ENCODE peak calls at places on chromosome 11, in seven cellular contexts. D is upper lobe of right lung, Y is colonic mucosa, F is vagina, B is left ventricle myocardium inferior, G is endothelial cell of umbilical vein, P is hepatocyte. M is an unnamed sample.

GRCh38 chr11:132073787-132074186 is 703.4 kb downstream of the NTM start:
- DNase-seq in F (no peak), B (no peak), Y (no peak), G (no peak), P (no peak), D (no peak), M (no peak)

GRCh38 chr11:60305906-60306619 is 21.0 kb upstream of the MS4A6E start:
- DNase-seq in F (no peak), Y (no peak), B (no peak), P (no peak), G (peak; percentile 29), D (no peak), M (no peak)

GRCh38 chr11:64305691-64306562 is 603 bp downstream of the ESRRA start:
- DNase-seq in G (peak; percentile 52), P (peak; percentile 79), B (peak; percentile 70), Y (peak; percentile 94), F (peak; percentile 91), D (peak; percentile 91), M (peak; percentile 76)

GRCh38 chr11:134753805-134754130 is 341.7 kb upstream of the B3GAT1 start:
- DNase-seq in P (no peak), F (peak; percentile 64), B (no peak), G (no peak), Y (no peak), D (no peak), M (no peak)

GRCh38 chr11:102626686-102627085 is 1.6 kb upstream of the MMP20 start:
- DNase-seq in D (no peak), Y (no peak), G (no peak), F (no peak), P (no peak), B (no peak), M (no peak)

GRCh38 chr11:8784936-8785335 is 102.3 kb downstream of the RPL27A start:
- DNase-seq in F (no peak), D (no peak), B (no peak), P (no peak), G (no peak), Y (no peak), M (no peak)

GRCh38 chr11:130653838-130654601 is 205.6 kb downstream of the ADAMTS15 start:
- DNase-seq in D (peak; percentile 86), P (no peak), B (peak; percentile 86), Y (peak; percentile 61), F (peak; percentile 86), G (no peak), M (no peak)

GRCh38 chr11:37857726-37858125 is 1259.7 kb upstream of the RAG2 start:
- DNase-seq in Y (no peak), G (no peak), B (no peak), F (no peak), D (no peak), P (no peak), M (no peak)

GRCh38 chr11:67648140-67648795 is 2.3 kb downstream of the ACY3 start:
- DNase-seq in B (no peak), G (no peak), D (peak; percentile 59), P (peak; percentile 16), Y (no peak), F (no peak), M (no peak)

GRCh38 chr11:87463486-87464102 is 425.9 kb downstream of the TMEM135 start:
- DNase-seq in G (no peak), F (no peak), B (no peak), P (peak; percentile 47), D (no peak), Y (no peak), M (no peak)

GRCh38 chr11:110087820-110088534 is 5.2 kb upstream of the ZC3H12C start:
- DNase-seq in G (no peak), Y (no peak), P (no peak), F (no peak), D (no peak), B (no peak), M (no peak)

GRCh38 chr11:62613275-62613864 is 313 bp downstream of the ROM1 start:
- DNase-seq in Y (no peak), F (no peak), G (no peak), D (no peak), B (no peak), P (no peak), M (no peak)

GRCh38 chr11:73185680-73186293 is 32.3 kb upstream of the P2RY2 start:
- DNase-seq in P (no peak), Y (no peak), G (peak; percentile 57), B (no peak), D (no peak), F (no peak), M (peak; percentile 96)

GRCh38 chr11:61912991-61913698 is 4.2 kb downstream of the RAB3IL1 start:
- DNase-seq in P (no peak), Y (peak; percentile 14), F (no peak), G (no peak), D (peak; percentile 54), B (peak; percentile 11), M (peak; percentile 54)

GRCh38 chr11:88515002-88515401 is 177.5 kb upstream of the CTSC start:
- DNase-seq in Y (no peak), G (no peak), P (no peak), F (no peak), B (no peak), D (no peak), M (no peak)

GRCh38 chr11:77202941-77203900 is 75.2 kb downstream of the MYO7A start:
- DNase-seq in D (peak; percentile 57), Y (no peak), G (no peak), P (no peak), F (no peak), B (no peak), M (peak; percentile 47)

GRCh38 chr11:83004855-83005556 is 66.7 kb downstream of the RAB30 start:
- DNase-seq in Y (no peak), F (no peak), B (no peak), D (no peak), G (no peak), P (no peak), M (no peak)

GRCh38 chr11:945986-946385 is 20.3 kb downstream of the AP2A2 start:
- DNase-seq in Y (no peak), F (no peak), B (no peak), P (peak; percentile 68), D (no peak), G (no peak), M (no peak)

GRCh38 chr11:126592496-126593410 is 237.3 kb downstream of the ST3GAL4 start:
- DNase-seq in P (no peak), Y (no peak), F (no peak), B (no peak), D (no peak), G (no peak), M (no peak)

GRCh38 chr11:96388891-96389603 is 665 bp downstream of the CCDC82 start:
- DNase-seq in F (peak; percentile 82), Y (no peak), D (no peak), P (no peak), G (peak; percentile 65), B (no peak), M (no peak)

GRCh38 chr11:232783-233565 is 3.2 kb downstream of the SIRT3 start:
- DNase-seq in G (no peak), P (no peak), F (peak; percentile 64), Y (no peak), D (no peak), B (no peak), M (no peak)

GRCh38 chr11:43982421-43982820 is 40.0 kb downstream of the C11orf96 start:
- DNase-seq in F (peak; percentile 74), B (no peak), P (no peak), Y (no peak), G (no peak), D (no peak), M (no peak)

GRCh38 chr11:64870176-64870892 is 8.1 kb downstream of the EHD1 start:
- DNase-seq in F (no peak), B (no peak), P (peak; percentile 76), Y (no peak), G (peak; percentile 83), D (no peak), M (no peak)

DNA sequence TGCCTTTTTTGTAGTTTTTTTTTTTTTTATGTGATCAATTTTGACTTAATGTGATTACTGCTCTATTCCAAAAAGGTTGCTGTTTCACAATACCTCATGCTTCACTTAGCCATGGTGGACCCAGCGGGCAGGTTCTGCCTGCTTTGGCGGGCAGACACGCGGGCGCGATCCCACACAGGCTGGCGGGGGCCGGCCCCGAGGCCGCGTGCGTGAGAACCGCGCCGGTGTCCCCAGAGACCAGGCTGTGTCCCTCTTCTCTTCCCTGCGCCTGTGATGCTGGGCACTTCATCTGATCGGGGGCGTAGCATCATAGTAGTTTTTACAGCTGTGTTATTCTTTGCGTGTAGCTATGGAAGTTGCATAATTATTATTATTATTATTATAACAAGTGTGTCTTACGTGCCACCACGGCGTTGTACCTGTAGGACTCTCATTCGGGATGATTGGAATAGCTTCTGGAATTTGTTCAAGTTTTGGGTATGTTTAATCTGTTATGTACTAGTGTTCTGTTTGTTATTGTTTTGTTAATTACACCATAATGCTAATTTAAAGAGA is 12.5 kb downstream of the CCND1 start:
- DNase-seq in B (no peak), P (no peak), F (no peak), Y (no peak), D (peak; percentile 40), G (no peak), M (no peak)
- H3K4me1 ChIP-seq in B (peaks cover 36% of the 10 kb centered on the region), P (peaks cover 13% of the 10 kb centered on the region), F (no peaks in the 10 kb centered on the region), Y (no peaks in the 10 kb centered on the region), D (no peaks in the 10 kb centered on the region), G (peaks cover 3% of the 10 kb centered on the region), M (peaks cover 4% of the 10 kb centered on the region)

GRCh38 chr11:114076974-114077373 is 17.5 kb downstream of the ZBTB16 start:
- DNase-seq in B (no peak), P (no peak), D (no peak), G (no peak), F (no peak), Y (no peak), M (no peak)
- H3K27me3 ChIP-seq in B (no peaks in the 10 kb centered on the region), P (no peaks in the 10 kb centered on the region), D (no peaks in the 10 kb centered on the region), G (no peaks in the 10 kb centered on the region), F (no peaks in the 10 kb centered on the region), Y (no peaks in the 10 kb centered on the region), M (no peaks in the 10 kb centered on the region)

DNA sequence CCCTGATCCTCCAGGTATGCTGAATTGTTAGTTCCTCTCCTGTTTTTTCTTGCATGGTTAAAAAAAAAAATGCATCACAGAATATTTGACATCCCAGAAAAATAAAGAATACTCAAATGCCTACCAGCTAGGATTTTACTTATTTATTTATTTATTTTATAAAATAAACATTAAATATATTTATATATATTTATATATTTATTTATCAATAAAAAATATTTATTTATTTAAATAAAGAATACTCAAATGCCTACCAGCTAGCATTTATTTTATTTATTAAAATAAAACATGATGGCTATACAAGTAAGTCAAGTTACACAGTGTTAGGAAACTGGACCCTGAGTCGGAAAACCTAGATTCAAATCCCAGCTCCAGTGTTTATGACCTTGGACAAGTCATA is 164.1 kb downstream of the NAV2 start:
- DNase-seq in Y (no peak), B (no peak), F (no peak), D (no peak), P (no peak), G (no peak), M (no peak)
- H3K4me3 ChIP-seq in Y (no peak overlapping the region), B (no peak overlapping the region), F (no peak overlapping the region), D (no peak overlapping the region), P (no peak overlapping the region), G (no peak overlapping the region), M (no peak overlapping the region)

GRCh38 chr11:111735262-111736116 is 30.7 kb downstream of the PPP2R1B start:
- DNase-seq in D (no peak), G (peak; percentile 98), F (peak; percentile 96), Y (peak; percentile 57), B (peak; percentile 73), P (peak; percentile 84), M (peak; percentile 81)
- H3K4me1 ChIP-seq in D (peaks cover 64% of the 10 kb centered on the region), G (peaks cover 59% of the 10 kb centered on the region), F (peaks cover 65% of the 10 kb centered on the region), Y (no peaks in the 10 kb centered on the region), B (peaks cover 82% of the 10 kb centered on the region), P (peaks cover 34% of the 10 kb centered on the region), M (peaks cover 18% of the 10 kb centered on the region)